ENCODE peak calls at places on chromosomes 6 and 20, in four cellular contexts. One of them, this sample, is unnamed.

GRCh38 chr6:132466952-132467351 is 46.0 kb downstream of the STX7 start:
- DNase-seq in trophoblast cell: peak
- DNase-seq in cardiac muscle cell: peak
- DNase-seq in stomach: no peak
- DNase-seq in this sample: no peak

GRCh38 chr6:38234934-38235678 is 404.6 kb downstream of the BTBD9 start:
- DNase-seq in trophoblast cell: no peak
- DNase-seq in stomach: no peak
- DNase-seq in cardiac muscle cell: no peak
- DNase-seq in this sample: no peak

GRCh38 chr20:44054849-44055248 is 132.1 kb downstream of the JPH2 start:
- DNase-seq in cardiac muscle cell: no peak
- DNase-seq in trophoblast cell: no peak
- DNase-seq in stomach: peak
- DNase-seq in this sample: no peak

GRCh38 chr20:24379116-24379927 is 90.1 kb upstream of the SYNDIG1 start:
- DNase-seq in cardiac muscle cell: peak
- DNase-seq in stomach: no peak
- DNase-seq in trophoblast cell: no peak
- DNase-seq in this sample: no peak

GRCh38 chr20:54723723-54724122 is 248.3 kb downstream of the DOK5 start:
- DNase-seq in trophoblast cell: no peak
- DNase-seq in cardiac muscle cell: no peak
- DNase-seq in stomach: no peak
- DNase-seq in this sample: no peak

GRCh38 chr20:63836335-63837133 is 5.5 kb upstream of the ZBTB46 start:
- DNase-seq in stomach: no peak
- DNase-seq in trophoblast cell: no peak
- DNase-seq in cardiac muscle cell: no peak
- DNase-seq in this sample: peak

GRCh38 chr6:135922170-135922569 is 70.7 kb downstream of the PDE7B start:
- DNase-seq in cardiac muscle cell: peak
- DNase-seq in stomach: no peak
- DNase-seq in trophoblast cell: peak
- DNase-seq in this sample: peak

GRCh38 chr6:158068893-158069799 is 87.5 kb downstream of the SYNJ2 start:
- DNase-seq in trophoblast cell: no peak
- DNase-seq in stomach: peak
- DNase-seq in cardiac muscle cell: peak
- DNase-seq in this sample: peak

GRCh38 chr6:53566755-53567154 is 21.9 kb upstream of the GCLC start:
- DNase-seq in trophoblast cell: no peak
- DNase-seq in stomach: no peak
- DNase-seq in cardiac muscle cell: no peak
- DNase-seq in this sample: no peak

GRCh38 chr20:50085481-50086365 is 27.2 kb downstream of the UBE2V1 start:
- DNase-seq in stomach: no peak
- DNase-seq in trophoblast cell: peak
- DNase-seq in cardiac muscle cell: peak
- DNase-seq in this sample: peak
- H3K4me3 ChIP-seq in stomach: peak
- H3K4me3 ChIP-seq in trophoblast cell: no peak
- H3K4me3 ChIP-seq in cardiac muscle cell: no peak
- H3K4me3 ChIP-seq in this sample: peak

GRCh38 chr20:34582911-34583310 is 24.4 kb downstream of the MAP1LC3A start:
- DNase-seq in stomach: no peak
- DNase-seq in trophoblast cell: peak
- DNase-seq in cardiac muscle cell: no peak
- DNase-seq in this sample: no peak
- H3K27ac ChIP-seq in stomach: no peak
- H3K27ac ChIP-seq in trophoblast cell: peak
- H3K27ac ChIP-seq in cardiac muscle cell: no peak
- H3K27ac ChIP-seq in this sample: no peak

GRCh38 chr6:1616556-1617463 is 7.1 kb downstream of the FOXC1 start:
- DNase-seq in cardiac muscle cell: no peak
- DNase-seq in trophoblast cell: no peak
- DNase-seq in stomach: no peak
- DNase-seq in this sample: no peak
- H3K4me3 ChIP-seq in cardiac muscle cell: no peak
- H3K4me3 ChIP-seq in trophoblast cell: no peak
- H3K4me3 ChIP-seq in stomach: no peak
- H3K4me3 ChIP-seq in this sample: no peak

GRCh38 chr6:83873869-83874268 is 14.4 kb downstream of the CYB5R4 start:
- DNase-seq in stomach: no peak
- DNase-seq in cardiac muscle cell: no peak
- DNase-seq in trophoblast cell: no peak
- DNase-seq in this sample: no peak
- H3K27ac ChIP-seq in stomach: no peak
- H3K27ac ChIP-seq in cardiac muscle cell: no peak
- H3K27ac ChIP-seq in trophoblast cell: no peak
- H3K27ac ChIP-seq in this sample: no peak